ENCODE peak calls at places on chromosomes 1 and 21, in eight cellular contexts. W is upper lobe of left lung, L is adrenal gland, D is endothelial cell of umbilical vein, I is body of pancreas, P is stomach, K is K562, J is right lobe of liver. Q is an unnamed sample.

GRCh38 chr1:48470506-48470905 is 1.5 kb downstream of the SPATA6 start:
- DNase-seq in K (no peak), W (peak), I (peak), D (peak), P (peak), J (no peak), L (peak), Q (no peak)

GRCh38 chr1:53089478-53090226 is 27.6 kb downstream of the PODN start:
- DNase-seq in D (no peak), L (no peak), W (no peak), K (no peak), I (no peak), J (peak), P (peak), Q (no peak)

GRCh38 chr1:9881838-9882249 is 28.2 kb downstream of the CTNNBIP1 start:
- DNase-seq in L (no peak), I (no peak), D (no peak), K (no peak), W (no peak), J (no peak), P (no peak), Q (no peak)

GRCh38 chr1:68049941-68050878 is at the start of gene DIRAS3:
- DNase-seq in D (peak), P (no peak), W (no peak), J (peak), I (peak), K (no peak), L (peak), Q (no peak)

GRCh38 chr1:66996018-66996682 is 57.8 kb downstream of the SLC35D1 start:
- DNase-seq in I (peak), L (peak), J (no peak), D (peak), K (peak), P (peak), W (peak), Q (peak)

GRCh38 chr1:42847721-42848470 is 1.5 kb downstream of the ZNF691 start:
- DNase-seq in K (no peak), I (no peak), W (no peak), L (no peak), J (no peak), D (no peak), P (no peak), Q (no peak)

GRCh38 chr1:5802606-5803005 is 189.6 kb downstream of the NPHP4 start:
- DNase-seq in J (no peak), K (no peak), I (no peak), P (no peak), L (no peak), D (no peak), W (no peak), Q (no peak)

GRCh38 chr1:30966690-30967369 is 58.3 kb upstream of the SDC3 start:
- DNase-seq in W (no peak), D (peak), P (no peak), L (peak), K (no peak), I (peak), J (no peak), Q (no peak)

GRCh38 chr1:151508721-151509292 is 2.4 kb upstream of the CGN start:
- DNase-seq in D (no peak), W (peak), K (peak), J (no peak), I (no peak), P (peak), L (no peak), Q (no peak)

GRCh38 chr1:193275773-193276172 is 89.4 kb upstream of the B3GALT2 start:
- DNase-seq in I (no peak), J (no peak), K (no peak), D (no peak), W (no peak), L (no peak), P (no peak), Q (no peak)

GRCh38 chr1:1677718-1678580 is 14.6 kb downstream of the SLC35E2B start:
- DNase-seq in P (no peak), K (peak), D (no peak), W (no peak), I (no peak), J (peak), L (peak), Q (no peak)

GRCh38 chr1:46806196-46807020 is 7.6 kb downstream of the CYP4B1 start:
- DNase-seq in K (no peak), D (no peak), L (peak), I (peak), P (peak), W (peak), J (no peak), Q (peak)

GRCh38 chr1:194437135-194437534 is 1250.7 kb upstream of the B3GALT2 start:
- DNase-seq in I (no peak), L (no peak), D (no peak), P (no peak), W (no peak), J (no peak), K (no peak), Q (no peak)

GRCh38 chr1:172914517-172915144 is 136.1 kb downstream of the TNFSF18 start:
- DNase-seq in I (no peak), W (no peak), K (no peak), P (no peak), D (peak), J (no peak), L (no peak), Q (no peak)

GRCh38 chr1:184025242-184025675 is 12.3 kb downstream of the COLGALT2 start:
- DNase-seq in D (no peak), I (no peak), P (peak), L (no peak), J (no peak), K (no peak), W (no peak), Q (no peak)

GRCh38 chr1:63575340-63575826 is 17.8 kb upstream of the PGM1 start:
- DNase-seq in J (no peak), K (peak), W (no peak), L (no peak), P (no peak), D (peak), I (no peak), Q (no peak)

GRCh38 chr1:196685506-196685905 is 33.7 kb downstream of the CFH start:
- DNase-seq in P (no peak), W (no peak), D (no peak), L (no peak), K (no peak), I (no peak), J (no peak), Q (no peak)

GRCh38 chr1:89812992-89813391 is 7.8 kb upstream of the LRRC8D start:
- DNase-seq in P (no peak), W (no peak), L (no peak), K (no peak), J (no peak), D (no peak), I (no peak), Q (no peak)

GRCh38 chr1:50047916-50048694 is 24.4 kb upstream of the AGBL4 start:
- DNase-seq in L (no peak), J (peak), D (no peak), K (no peak), P (no peak), W (no peak), I (peak), Q (no peak)

GRCh38 chr1:29122662-29122986 is 1.1 kb downstream of the TMEM200B start:
- DNase-seq in K (no peak), D (peak), J (peak), L (peak), I (no peak), P (peak), W (no peak), Q (peak)

GRCh38 chr1:173205146-173206051 is 1.7 kb downstream of the TNFSF4 start:
- DNase-seq in K (no peak), I (peak), L (peak), J (no peak), D (peak), P (no peak), W (no peak), Q (no peak)

GRCh38 chr1:11929849-11930248 is 3.6 kb upstream of the KIAA2013 start:
- DNase-seq in J (peak), I (peak), L (peak), K (peak), D (peak), W (peak), P (peak), Q (peak)

GRCh38 chr1:211515090-211516023 is 23.4 kb upstream of the RD3 start:
- DNase-seq in I (peak), D (peak), L (peak), J (peak), W (peak), P (peak), K (peak), Q (peak)

GRCh38 chr1:21302747-21303715 is 12.8 kb upstream of the ECE1 start:
- DNase-seq in K (no peak), L (peak), J (no peak), W (no peak), D (peak), P (no peak), I (no peak), Q (no peak)

GRCh38 chr1:97006044-97006676 is 284.6 kb downstream of the PTBP2 start:
- DNase-seq in P (no peak), J (no peak), L (no peak), W (no peak), I (no peak), K (no peak), D (peak), Q (no peak)

GRCh38 chr1:150165622-150166612 is 16.2 kb downstream of the PLEKHO1 start:
- DNase-seq in K (peak), J (no peak), L (peak), D (peak), I (no peak), W (no peak), P (peak), Q (no peak)

GRCh38 chr1:232922475-232922874 is 27.9 kb upstream of the NTPCR start:
- DNase-seq in P (no peak), I (no peak), W (no peak), J (no peak), K (no peak), L (no peak), D (no peak), Q (no peak)

GRCh38 chr1:44406761-44407429 is 1.8 kb downstream of the RNF220 start:
- DNase-seq in L (no peak), P (no peak), I (no peak), J (no peak), K (no peak), D (no peak), W (peak), Q (no peak)

GRCh38 chr1:57015071-57015470 is 49.3 kb upstream of the C8B start:
- DNase-seq in D (no peak), W (no peak), J (no peak), K (no peak), L (no peak), I (no peak), P (no peak), Q (no peak)

GRCh38 chr1:57018119-57018518 is 52.3 kb upstream of the C8B start:
- DNase-seq in P (no peak), L (no peak), I (no peak), K (no peak), W (no peak), J (no peak), D (no peak), Q (no peak)

GRCh38 chr1:57017201-57017600 is 51.4 kb upstream of the C8B start:
- DNase-seq in D (no peak), L (no peak), W (no peak), I (no peak), J (no peak), P (no peak), K (no peak), Q (no peak)

GRCh38 chr1:57019240-57019805 is 53.5 kb upstream of the C8B start:
- DNase-seq in I (no peak), D (no peak), W (no peak), J (no peak), P (no peak), K (no peak), L (no peak), Q (no peak)

GRCh38 chr1:57017717-57018116 is 51.9 kb upstream of the C8B start:
- DNase-seq in D (no peak), J (no peak), P (no peak), I (no peak), W (no peak), L (no peak), K (peak), Q (no peak)
- TF ChIP-seq CTCF in D (no peak), J (peak), P (no peak), I (no peak), W (no peak), L (no peak), K (peak), Q (no peak)

DNA sequence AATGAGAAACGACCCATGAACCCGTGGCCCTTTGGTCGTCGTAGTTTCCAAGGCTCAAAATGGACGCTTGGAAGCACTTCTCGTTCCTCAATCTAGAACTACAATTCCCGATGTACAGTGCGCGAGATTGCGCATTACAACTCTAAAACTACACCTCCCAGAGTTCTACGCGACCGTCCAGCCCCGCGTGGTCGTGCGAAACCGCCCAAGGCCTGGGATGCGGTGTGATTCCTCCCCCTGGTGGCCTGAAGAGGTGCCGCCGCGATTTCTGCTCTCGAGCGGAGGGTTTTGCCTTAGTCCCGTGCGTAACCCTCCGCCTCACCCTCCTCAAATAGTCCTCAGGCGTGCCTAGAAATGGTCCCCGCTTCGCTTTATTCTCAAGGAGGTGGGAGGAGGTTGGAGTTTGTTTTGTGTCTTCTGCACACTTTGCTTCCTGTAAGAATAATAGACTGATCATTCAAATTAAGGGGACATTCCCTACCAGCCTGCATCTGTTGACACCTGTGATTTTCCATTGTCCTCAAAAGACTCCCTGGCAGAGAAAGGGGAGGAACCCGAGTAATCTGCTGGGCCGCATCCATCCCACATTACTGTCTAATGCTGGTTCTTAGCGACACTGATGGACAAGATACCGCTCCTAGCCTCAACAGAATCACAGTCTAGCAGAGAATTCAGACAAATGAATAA is 355 bp upstream of the PAFAH2 start:
- DNase-seq in J (peak), L (peak), D (peak), W (peak), K (peak), P (peak), I (peak), Q (peak)
- TF ChIP-seq POLR2A in J (no peak), L (no peak), D (peak), W (peak), K (peak), P (no peak), I (peak), Q (no peak)

GRCh38 chr21:32306021-32306780 is 7.5 kb downstream of the MRAP start:
- DNase-seq in D (peak), J (no peak), L (no peak), W (no peak), K (peak), I (no peak), P (no peak), Q (no peak)
- TF ChIP-seq CTCF in D (peak), J (no peak), L (no peak), W (no peak), K (peak), I (no peak), P (no peak), Q (no peak)

DNA sequence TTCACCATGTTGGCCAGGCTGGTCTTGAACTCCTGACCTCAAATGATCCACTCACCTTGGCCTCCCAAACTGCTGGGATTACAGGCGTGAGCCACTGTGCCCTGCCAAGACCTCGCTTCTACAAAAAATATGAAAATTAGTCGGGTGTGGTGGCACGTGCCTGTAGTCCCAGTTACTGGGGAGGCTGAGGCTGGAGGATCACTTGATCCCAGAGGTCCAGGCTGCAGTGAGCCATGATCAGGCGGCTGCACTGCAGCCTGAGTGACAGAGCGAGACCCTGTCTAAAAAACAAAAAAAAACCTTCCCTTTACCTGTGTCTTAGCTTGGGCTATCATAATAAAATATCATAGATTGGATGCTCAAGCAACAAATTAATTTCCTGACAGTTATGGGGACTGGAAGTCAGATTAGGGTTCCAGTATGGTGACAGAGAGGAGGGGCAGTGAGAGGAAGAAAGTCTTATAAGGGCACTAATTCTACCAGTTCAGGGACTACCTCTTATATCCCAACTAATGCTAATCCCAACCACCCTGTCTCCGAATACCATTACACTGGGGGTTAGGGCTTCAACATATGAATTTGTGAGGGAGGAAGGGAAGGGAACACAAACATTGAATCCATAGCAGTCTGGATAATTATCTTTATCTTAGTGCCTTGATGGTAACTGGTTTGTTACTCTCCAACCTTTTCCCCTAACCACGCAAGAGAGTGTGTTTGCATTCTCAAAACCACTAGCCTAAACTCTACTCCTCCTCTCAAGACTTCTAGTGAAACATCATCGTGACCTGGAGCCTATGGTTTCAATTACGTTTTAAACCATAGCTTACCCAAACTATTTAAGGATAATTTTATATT is 1.0 kb upstream of the NAXE start:
- DNase-seq in I (no peak), K (no peak), D (no peak), P (no peak), J (no peak), W (no peak), L (no peak), Q (no peak)
- TF ChIP-seq POLR2A in I (no peak), K (peak), D (no peak), P (no peak), J (no peak), W (no peak), L (no peak), Q (no peak)

GRCh38 chr1:203776636-203777035 is 11.7 kb downstream of the LAX1 start:
- DNase-seq in L (no peak), J (no peak), I (no peak), K (peak), D (no peak), P (no peak), W (no peak), Q (no peak)
- TF ChIP-seq CTCF in L (no peak), J (peak), I (peak), K (peak), D (peak), P (no peak), W (peak), Q (no peak)

GRCh38 chr1:168178638-168179410 is at the start of gene TIPRL:
- DNase-seq in W (peak), D (peak), P (peak), I (peak), L (peak), K (peak), J (peak), Q (peak)
- TF ChIP-seq POLR2A in W (peak), D (peak), P (no peak), I (peak), L (peak), K (peak), J (peak), Q (no peak)

GRCh38 chr1:202171292-202172014 is 11.1 kb upstream of the PTPN7 start:
- DNase-seq in I (no peak), L (no peak), W (no peak), J (no peak), P (no peak), D (no peak), K (no peak), Q (no peak)

GRCh38 chr1:202172015-202172355 is 11.6 kb upstream of the PTPN7 start:
- DNase-seq in P (no peak), J (no peak), D (no peak), K (no peak), L (no peak), W (no peak), I (no peak), Q (no peak)

GRCh38 chr1:202168861-202169260 is 8.5 kb upstream of the PTPN7 start:
- DNase-seq in P (no peak), D (no peak), L (no peak), I (no peak), J (no peak), W (no peak), K (no peak), Q (no peak)

GRCh38 chr1:202173993-202174392 is 13.6 kb upstream of the PTPN7 start:
- DNase-seq in D (no peak), K (no peak), W (no peak), J (no peak), P (no peak), I (no peak), L (no peak), Q (no peak)

GRCh38 chr1:202170726-202171125 is 10.3 kb upstream of the PTPN7 start:
- DNase-seq in J (no peak), D (no peak), L (no peak), K (no peak), W (no peak), I (no peak), P (no peak), Q (no peak)
- TF ChIP-seq CTCF in J (no peak), D (no peak), L (no peak), K (no peak), W (no peak), I (no peak), P (no peak), Q (no peak)

DNA sequence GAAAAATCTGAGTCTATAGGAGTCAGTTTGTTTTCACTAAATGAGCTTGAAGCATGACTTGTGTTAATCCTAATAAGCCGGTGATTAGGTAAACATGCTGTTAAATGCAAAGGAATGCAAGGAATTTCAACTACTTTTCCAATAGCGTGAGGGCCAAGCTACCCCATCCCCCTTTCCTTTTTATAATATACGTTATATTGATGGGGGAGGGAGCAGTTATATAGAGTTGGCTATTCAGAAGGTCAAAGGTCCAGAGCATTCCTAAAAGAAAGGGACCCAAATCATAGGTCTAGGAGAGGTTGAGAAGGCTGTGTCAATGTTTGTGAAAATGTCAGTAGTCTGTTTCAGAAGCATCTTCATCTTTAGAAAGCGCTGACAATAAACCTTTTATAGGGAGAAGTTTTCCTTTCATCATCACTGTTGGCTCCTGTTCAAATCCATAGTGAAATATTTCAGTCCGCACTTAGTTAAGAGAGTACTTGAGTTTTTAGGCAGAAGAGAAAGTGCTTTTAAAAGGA is 3.8 kb downstream of the CCN1 start:
- DNase-seq in L (no peak), P (no peak), K (no peak), D (peak), I (no peak), J (no peak), W (no peak), Q (no peak)
- TF ChIP-seq POLR2A in L (no peak), P (no peak), K (no peak), D (peak), I (peak), J (no peak), W (no peak), Q (no peak)